ENCODE peak calls at places on chromosomes 1 and 21, in four cellular contexts. One of them, this sample, is unnamed.
A peak's percentile ranks its signal among the peaks of the same experiment; 100 is the strongest.

GRCh38 chr21:34105947-34106541 is 32.7 kb downstream of the MRPS6 start:
- DNase-seq in endodermal cell: no peak
- DNase-seq in NT2/D1: no peak
- DNase-seq in CD8-positive, alpha-beta memory T cell: no peak
- DNase-seq in this sample: no peak

GRCh38 chr1:111990026-111990877 is 784 bp upstream of the KCND3 start:
- DNase-seq in NT2/D1: no peak
- DNase-seq in CD8-positive, alpha-beta memory T cell: no peak
- DNase-seq in endodermal cell: peak; percentile 70
- DNase-seq in this sample: peak; percentile 54

GRCh38 chr1:31166462-31166861 is 73.2 kb downstream of the NKAIN1 start:
- DNase-seq in endodermal cell: peak; percentile 70
- DNase-seq in NT2/D1: no peak
- DNase-seq in CD8-positive, alpha-beta memory T cell: no peak
- DNase-seq in this sample: no peak

GRCh38 chr1:77068013-77068412 is 151.2 kb downstream of the PIGK start:
- DNase-seq in CD8-positive, alpha-beta memory T cell: no peak
- DNase-seq in endodermal cell: peak; percentile 57
- DNase-seq in NT2/D1: no peak
- DNase-seq in this sample: no peak

GRCh38 chr1:153933955-153934354 is 11.2 kb upstream of the GATAD2B start:
- DNase-seq in endodermal cell: no peak
- DNase-seq in CD8-positive, alpha-beta memory T cell: no peak
- DNase-seq in NT2/D1: no peak
- DNase-seq in this sample: peak; percentile 8

GRCh38 chr1:169879034-169879835 is 14.5 kb downstream of the SCYL3 start:
- DNase-seq in CD8-positive, alpha-beta memory T cell: no peak
- DNase-seq in NT2/D1: no peak
- DNase-seq in endodermal cell: no peak
- DNase-seq in this sample: no peak

GRCh38 chr1:234601217-234602017 is 8.6 kb downstream of the IRF2BP2 start:
- DNase-seq in endodermal cell: no peak
- DNase-seq in NT2/D1: no peak
- DNase-seq in CD8-positive, alpha-beta memory T cell: peak; percentile 71
- DNase-seq in this sample: peak; percentile 28

GRCh38 chr1:150877220-150877516 is 769 bp upstream of the ARNT start:
- DNase-seq in CD8-positive, alpha-beta memory T cell: no peak
- DNase-seq in endodermal cell: no peak
- DNase-seq in NT2/D1: no peak
- DNase-seq in this sample: no peak

GRCh38 chr1:109938556-109938955 is 27.9 kb downstream of the CSF1 start:
- DNase-seq in NT2/D1: no peak
- DNase-seq in CD8-positive, alpha-beta memory T cell: no peak
- DNase-seq in endodermal cell: no peak
- DNase-seq in this sample: no peak

GRCh38 chr1:46202975-46203737 is at the start of gene LURAP1:
- DNase-seq in NT2/D1: no peak
- DNase-seq in endodermal cell: peak; percentile 84
- DNase-seq in CD8-positive, alpha-beta memory T cell: peak; percentile 20
- DNase-seq in this sample: no peak

GRCh38 chr1:245156736-245157505 is 2.1 kb downstream of the KIF26B start:
- DNase-seq in CD8-positive, alpha-beta memory T cell: no peak
- DNase-seq in NT2/D1: no peak
- DNase-seq in endodermal cell: peak; percentile 76
- DNase-seq in this sample: no peak

GRCh38 chr1:145757420-145757819 is 38.1 kb downstream of the CD160 start:
- DNase-seq in CD8-positive, alpha-beta memory T cell: no peak
- DNase-seq in endodermal cell: no peak
- DNase-seq in NT2/D1: no peak
- DNase-seq in this sample: no peak

GRCh38 chr1:112817555-112818373 is 102.6 kb upstream of the PPM1J start:
- DNase-seq in endodermal cell: peak; percentile 91
- DNase-seq in NT2/D1: peak; percentile 99
- DNase-seq in CD8-positive, alpha-beta memory T cell: no peak
- DNase-seq in this sample: no peak

GRCh38 chr1:193060938-193061337 is 1.5 kb downstream of the RO60 start:
- DNase-seq in CD8-positive, alpha-beta memory T cell: no peak
- DNase-seq in endodermal cell: no peak
- DNase-seq in NT2/D1: no peak
- DNase-seq in this sample: no peak

GRCh38 chr21:36246080-36246631 is 73.8 kb upstream of the MORC3 start:
- DNase-seq in NT2/D1: no peak
- DNase-seq in CD8-positive, alpha-beta memory T cell: no peak
- DNase-seq in endodermal cell: no peak
- DNase-seq in this sample: peak; percentile 35

GRCh38 chr21:36247316-36247715 is 72.7 kb upstream of the MORC3 start:
- DNase-seq in endodermal cell: no peak
- DNase-seq in CD8-positive, alpha-beta memory T cell: no peak
- DNase-seq in NT2/D1: no peak
- DNase-seq in this sample: no peak

GRCh38 chr21:36254106-36254941 is 65.7 kb upstream of the MORC3 start:
- DNase-seq in NT2/D1: peak; percentile 87
- DNase-seq in endodermal cell: no peak
- DNase-seq in CD8-positive, alpha-beta memory T cell: no peak
- DNase-seq in this sample: no peak

GRCh38 chr21:36249576-36250422 is 70.2 kb upstream of the MORC3 start:
- DNase-seq in NT2/D1: no peak
- DNase-seq in endodermal cell: no peak
- DNase-seq in CD8-positive, alpha-beta memory T cell: no peak
- DNase-seq in this sample: no peak

GRCh38 chr21:36250423-36251075 is 69.4 kb upstream of the MORC3 start:
- DNase-seq in CD8-positive, alpha-beta memory T cell: no peak
- DNase-seq in NT2/D1: no peak
- DNase-seq in endodermal cell: peak; percentile 82
- DNase-seq in this sample: no peak
- H3K36me3 ChIP-seq in CD8-positive, alpha-beta memory T cell: peaks cover 11% of the 10 kb centered on the region
- H3K36me3 ChIP-seq in NT2/D1: peaks cover 22% of the 10 kb centered on the region
- H3K36me3 ChIP-seq in endodermal cell: no peaks in the 10 kb centered on the region
- H3K36me3 ChIP-seq in this sample: no peaks in the 10 kb centered on the region

GRCh38 chr1:156258859-156259258 is 11.0 kb upstream of the PAQR6 start:
- DNase-seq in CD8-positive, alpha-beta memory T cell: no peak
- DNase-seq in endodermal cell: no peak
- DNase-seq in NT2/D1: no peak
- DNase-seq in this sample: no peak
- H3K36me3 ChIP-seq in CD8-positive, alpha-beta memory T cell: peaks cover 67% of the 10 kb centered on the region
- H3K36me3 ChIP-seq in endodermal cell: peaks cover 76% of the 10 kb centered on the region
- H3K36me3 ChIP-seq in NT2/D1: peaks cover 90% of the 10 kb centered on the region
- H3K36me3 ChIP-seq in this sample: no peaks in the 10 kb centered on the region

DNA sequence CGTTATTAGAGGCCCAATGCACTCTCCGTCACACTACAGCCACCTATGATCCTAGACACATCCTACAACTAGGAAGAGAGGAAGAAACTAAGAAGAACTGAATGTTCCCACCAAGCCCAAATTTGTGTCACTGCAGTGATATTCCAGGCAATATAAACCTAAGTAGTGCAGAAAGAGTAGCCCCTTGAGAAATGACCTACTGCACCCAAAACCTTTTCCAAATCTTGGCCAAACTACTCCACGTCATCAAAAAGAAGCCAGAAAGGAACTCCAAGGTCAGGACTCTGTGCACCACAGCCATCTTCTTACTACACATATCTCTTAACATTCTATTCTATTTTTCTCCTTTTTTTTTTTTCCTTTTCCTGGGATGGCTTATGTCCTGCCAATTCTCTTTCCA is 60.2 kb downstream of the ADAMTS1 start:
- DNase-seq in CD8-positive, alpha-beta memory T cell: no peak
- DNase-seq in endodermal cell: no peak
- DNase-seq in NT2/D1: no peak
- DNase-seq in this sample: no peak
- H3K36me3 ChIP-seq in CD8-positive, alpha-beta memory T cell: no peaks in the 10 kb centered on the region
- H3K36me3 ChIP-seq in endodermal cell: no peaks in the 10 kb centered on the region
- H3K36me3 ChIP-seq in NT2/D1: no peaks in the 10 kb centered on the region
- H3K36me3 ChIP-seq in this sample: no peaks in the 10 kb centered on the region

GRCh38 chr1:236013330-236013729 is 51.6 kb downstream of the NID1 start:
- DNase-seq in NT2/D1: no peak
- DNase-seq in endodermal cell: no peak
- DNase-seq in CD8-positive, alpha-beta memory T cell: no peak
- DNase-seq in this sample: no peak
- H3K36me3 ChIP-seq in NT2/D1: peaks cover 27% of the 10 kb centered on the region
- H3K36me3 ChIP-seq in endodermal cell: no peaks in the 10 kb centered on the region
- H3K36me3 ChIP-seq in CD8-positive, alpha-beta memory T cell: no peaks in the 10 kb centered on the region
- H3K36me3 ChIP-seq in this sample: no peaks in the 10 kb centered on the region

This sample was measured in Peyer's patch.